ENCODE peak calls at places on chromosomes 1 and 21, in ten cellular contexts. Q is ovary; V is heart left ventricle; M is neural progenitor cell; J is body of pancreas; C is tibial artery; U is heart right ventricle; T is HCT116; B is CD8-positive, alpha-beta T cell; E is mucosa of descending colon. Z is an unnamed sample. For H3K4me1, the result is how much of the 10 kb centered on the place peaks cover.

GRCh38 chr1:223216074-223216473 is 73.0 kb upstream of the TLR5 start:
- DNase-seq in B (peak), U (no peak), J (no peak), Q (no peak), C (no peak), T (no peak), V (no peak), E (no peak), M (no peak), Z (no peak)

GRCh38 chr21:46024983-46025860 is 43.7 kb downstream of the COL6A1 start:
- DNase-seq in T (no peak), J (no peak), C (no peak), U (no peak), E (no peak), M (no peak), B (no peak), Q (peak), V (no peak), Z (no peak)

GRCh38 chr1:210272666-210273065 is 40.1 kb downstream of the SERTAD4 start:
- DNase-seq in B (no peak), J (no peak), Q (no peak), U (no peak), T (no peak), M (peak), C (no peak), E (no peak), V (no peak), Z (no peak)

GRCh38 chr1:7549277-7549676 is 221.8 kb upstream of the VAMP3 start:
- DNase-seq in U (no peak), C (no peak), M (no peak), Q (no peak), V (peak), E (no peak), B (no peak), J (no peak), T (peak), Z (no peak)

GRCh38 chr1:115537415-115537814 is 104.4 kb upstream of the VANGL1 start:
- DNase-seq in C (no peak), E (no peak), V (no peak), U (no peak), M (no peak), Q (no peak), B (no peak), T (no peak), J (no peak), Z (no peak)

GRCh38 chr1:54318415-54318814 is 87.8 kb downstream of the SSBP3 start:
- DNase-seq in Q (no peak), M (no peak), B (no peak), J (no peak), E (no peak), C (no peak), T (no peak), V (no peak), U (no peak), Z (no peak)

GRCh38 chr1:70415882-70416281 is 4.8 kb downstream of the CTH start:
- DNase-seq in Q (no peak), J (no peak), C (no peak), U (no peak), E (no peak), V (no peak), T (no peak), B (no peak), M (no peak), Z (no peak)

GRCh38 chr1:187877220-187877619 is 1048.5 kb downstream of the PLA2G4A start:
- DNase-seq in B (no peak), V (no peak), Q (no peak), T (no peak), M (peak), C (no peak), E (no peak), J (no peak), U (no peak), Z (no peak)

GRCh38 chr1:76543495-76543894 is 323.8 kb upstream of the ST6GALNAC5 start:
- DNase-seq in Q (no peak), J (no peak), E (no peak), U (no peak), M (no peak), B (no peak), T (no peak), C (no peak), V (no peak), Z (no peak)

GRCh38 chr21:30487336-30487735 is at the start of gene KRTAP19-2:
- DNase-seq in C (no peak), M (no peak), V (no peak), T (no peak), Q (no peak), J (no peak), U (no peak), E (no peak), B (no peak), Z (no peak)

GRCh38 chr1:172960454-172961208 is 90.1 kb downstream of the TNFSF18 start:
- DNase-seq in V (no peak), M (no peak), B (no peak), E (no peak), J (peak), T (no peak), C (peak), U (no peak), Q (no peak), Z (no peak)

GRCh38 chr1:42979888-42980800 is 21.5 kb upstream of the SLC2A1 start:
- DNase-seq in C (no peak), U (no peak), Q (no peak), M (no peak), T (no peak), V (no peak), E (peak), J (no peak), B (no peak), Z (no peak)

GRCh38 chr21:31107871-31108270 is 69.6 kb upstream of the KRTAP19-8 start:
- DNase-seq in C (peak), Q (no peak), B (no peak), E (no peak), T (no peak), U (no peak), M (no peak), J (no peak), V (no peak), Z (no peak)

GRCh38 chr1:41709873-41710272 is 208.8 kb downstream of the HIVEP3 start:
- DNase-seq in U (no peak), V (no peak), C (no peak), T (no peak), J (no peak), E (no peak), B (no peak), M (no peak), Q (no peak), Z (no peak)

DNA sequence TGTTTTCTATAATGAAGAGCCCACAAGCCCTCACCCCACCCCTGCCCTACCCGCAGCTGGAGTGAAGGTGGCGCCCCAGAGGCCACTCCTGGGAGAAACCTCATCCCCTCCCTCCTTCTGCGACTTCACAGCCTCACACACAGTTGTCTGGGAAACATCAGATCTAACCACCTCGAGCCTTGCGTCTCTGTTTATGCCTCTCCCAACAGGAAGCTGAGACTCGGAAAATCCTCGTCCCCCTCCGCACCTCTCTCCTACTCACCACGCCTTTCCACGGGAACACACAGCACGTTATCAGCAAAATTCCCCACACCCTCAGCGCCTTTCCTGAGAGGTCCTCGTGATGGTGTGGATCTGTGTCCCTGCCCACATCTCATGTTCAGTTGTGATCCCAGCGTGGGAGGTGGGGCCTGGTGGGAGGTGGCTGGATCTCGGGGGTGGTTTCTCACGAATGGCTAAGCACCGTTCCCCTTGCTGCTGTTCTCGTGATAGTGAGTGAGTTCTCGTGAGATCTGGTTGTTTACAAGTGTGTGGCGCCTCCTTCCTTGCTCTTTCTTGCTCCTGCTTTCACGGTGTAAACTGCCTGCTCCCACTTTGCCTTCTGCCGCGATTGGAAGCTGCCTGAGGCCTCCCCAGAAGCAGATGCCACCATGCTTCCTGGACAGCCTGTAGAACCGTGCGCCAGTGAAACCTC is 190.6 kb downstream of the KIF26B start:
- DNase-seq in M (peak), U (no peak), V (no peak), Q (no peak), C (no peak), E (no peak), J (no peak), B (no peak), T (no peak), Z (no peak)
- TF ChIP-seq CTCF in M (peak), U (no peak), V (no peak), Q (no peak), C (no peak), E (no peak), J (no peak), B (no peak), T (peak), Z (no peak)

GRCh38 chr1:33872275-33872674 is 8.4 kb downstream of the HMGB4 start:
- DNase-seq in B (no peak), J (no peak), T (no peak), Q (no peak), E (no peak), U (no peak), C (no peak), V (no peak), M (peak), Z (no peak)

GRCh38 chr1:33864460-33865389 is 846 bp downstream of the HMGB4 start:
- DNase-seq in U (no peak), M (no peak), B (no peak), T (no peak), E (no peak), Q (no peak), C (no peak), J (no peak), V (no peak), Z (peak)

GRCh38 chr1:33863779-33864178 is at the start of gene HMGB4:
- DNase-seq in T (no peak), J (no peak), B (no peak), U (no peak), C (no peak), Q (no peak), E (no peak), M (no peak), V (no peak), Z (no peak)

GRCh38 chr1:33866286-33866685 is 2.4 kb downstream of the HMGB4 start:
- DNase-seq in U (no peak), M (no peak), C (no peak), V (no peak), Q (no peak), B (no peak), T (no peak), J (peak), E (no peak), Z (peak)

GRCh38 chr1:33867684-33868083 is 3.8 kb downstream of the HMGB4 start:
- DNase-seq in E (no peak), J (no peak), Q (no peak), U (no peak), C (no peak), V (no peak), T (no peak), B (no peak), M (no peak), Z (no peak)
- H3K4me1 ChIP-seq in E (under half), J (under half), Q (under half), U (under half), C (under half), V (under half), T (under half), B (under half), M (under half), Z (under half)

GRCh38 chr1:6165027-6165426 is 15.1 kb downstream of the CHD5 start:
- DNase-seq in V (no peak), U (no peak), J (no peak), Q (no peak), T (no peak), B (no peak), M (no peak), E (no peak), C (no peak), Z (no peak)

GRCh38 chr1:6163191-6163972 is 16.7 kb downstream of the CHD5 start:
- DNase-seq in Q (no peak), V (no peak), B (no peak), M (no peak), T (no peak), C (no peak), E (no peak), J (no peak), U (no peak), Z (no peak)

GRCh38 chr1:6163973-6164617 is 16.0 kb downstream of the CHD5 start:
- DNase-seq in Q (no peak), B (no peak), J (no peak), V (no peak), M (no peak), U (no peak), E (no peak), T (no peak), C (no peak), Z (no peak)

GRCh38 chr1:6162341-6162740 is 17.8 kb downstream of the CHD5 start:
- DNase-seq in U (no peak), E (no peak), B (no peak), J (no peak), C (no peak), V (no peak), M (no peak), Q (no peak), T (no peak), Z (no peak)

GRCh38 chr1:6162773-6163172 is 17.3 kb downstream of the CHD5 start:
- DNase-seq in B (no peak), T (no peak), C (no peak), Q (no peak), V (no peak), M (peak), J (no peak), U (no peak), E (no peak), Z (no peak)
- TF ChIP-seq CTCF in B (no peak), T (peak), C (no peak), Q (no peak), V (no peak), M (no peak), J (no peak), U (no peak), E (no peak), Z (no peak)

DNA sequence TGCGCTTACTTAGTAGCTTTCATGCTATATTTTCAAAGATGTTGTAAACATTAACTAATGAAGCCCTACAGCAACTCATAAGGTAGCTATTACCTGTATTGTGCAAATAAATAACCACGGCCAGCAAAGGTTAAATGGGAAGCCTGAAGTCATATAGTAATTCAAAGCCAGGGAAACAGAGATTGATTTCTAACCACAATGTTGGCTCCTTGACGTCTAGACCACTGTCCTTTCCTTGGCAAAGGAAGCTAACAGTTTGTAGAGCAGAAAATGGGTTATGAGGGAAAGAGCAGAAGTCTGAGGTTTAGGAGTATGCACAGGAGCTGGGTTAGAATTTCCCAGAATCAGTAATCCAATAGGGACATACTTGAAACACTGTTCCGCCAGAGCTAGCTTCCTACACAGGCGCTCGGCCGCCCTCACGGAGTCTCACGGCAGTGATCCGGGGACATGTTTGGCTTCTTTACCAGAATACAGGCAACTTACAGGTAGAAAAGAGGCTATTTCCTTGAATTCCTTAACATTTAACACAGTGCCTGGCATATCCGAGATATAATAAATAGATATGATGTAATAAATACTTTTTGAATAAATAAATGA is 298.8 kb upstream of the LYPLAL1 start:
- DNase-seq in Q (no peak), B (no peak), V (no peak), M (no peak), U (no peak), C (no peak), T (no peak), J (no peak), E (no peak), Z (no peak)
- H3K4me1 ChIP-seq in Q (under half), B (under half), V (under half), M (under half), U (under half), C (under half), T (under half), J (under half), E (under half), Z (under half)

DNA sequence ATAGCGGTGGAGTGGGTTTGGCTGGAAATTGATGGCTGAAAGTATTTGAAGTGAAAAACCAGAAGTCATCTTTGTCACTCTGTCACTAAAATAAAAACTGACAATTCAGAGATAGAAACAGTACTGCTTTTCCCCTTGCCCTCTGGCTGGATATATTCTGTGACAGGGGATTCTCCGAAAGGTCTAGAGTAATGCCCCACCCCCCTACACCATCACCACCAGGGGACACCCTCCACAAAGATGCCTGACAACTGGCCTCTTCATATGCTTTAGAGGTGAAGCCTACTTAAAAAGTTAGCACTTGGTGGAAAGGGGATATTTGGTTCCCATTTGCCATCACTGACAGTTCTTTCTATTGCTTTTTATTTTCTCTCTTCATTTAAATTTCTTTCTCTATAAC is 73.5 kb downstream of the SGIP1 start:
- DNase-seq in T (no peak), E (no peak), C (no peak), V (no peak), Q (no peak), M (peak), U (no peak), B (no peak), J (no peak), Z (no peak)
- TF ChIP-seq CTCF in T (peak), E (no peak), C (no peak), V (no peak), Q (no peak), M (peak), U (peak), B (no peak), J (no peak), Z (no peak)

GRCh38 chr1:61056674-61057439 is 25.5 kb upstream of the NFIA start:
- DNase-seq in V (peak), E (peak), T (peak), Q (peak), B (peak), U (peak), J (peak), M (peak), C (peak), Z (peak)
- H3K4me1 ChIP-seq in V (half or more), E (under half), T (under half), Q (under half), B (under half), U (under half), J (under half), M (under half), C (under half), Z (under half)

Z was measured in thyroid gland.